ENCODE peak calls at places on chromosomes 13 and 19, in nine cellular contexts. D, A, W, Z, Y, E, U, S and G are unnamed samples.

GRCh38 chr19:45152504-45153338 is 8.1 kb downstream of the NKPD1 start:
- DNase-seq in D (peak), A (peak), W (no peak), Z (peak), Y (no peak), E (no peak), U (peak), S (peak), G (peak)

GRCh38 chr19:49907745-49908446 is 11.2 kb upstream of the IL4I1 start:
- DNase-seq in D (no peak), A (no peak), W (no peak), Z (no peak), Y (no peak), E (no peak), U (no peak), S (no peak), G (no peak)

GRCh38 chr13:33575378-33575777 is 242.6 kb upstream of the RFC3 start:
- DNase-seq in D (no peak), A (no peak), W (no peak), Z (no peak), Y (no peak), E (no peak), U (no peak), S (no peak), G (no peak)

GRCh38 chr13:44211286-44211685 is 162.3 kb upstream of the SERP2 start:
- DNase-seq in D (no peak), A (no peak), W (no peak), Z (no peak), Y (no peak), E (no peak), U (no peak), S (no peak), G (no peak)

GRCh38 chr13:36919833-36920611 is at the start of gene SMAD9:
- DNase-seq in D (peak), A (peak), W (peak), Z (peak), Y (peak), E (peak), U (peak), S (peak), G (peak)

GRCh38 chr13:69903081-69903480 is 204.5 kb upstream of the ATXN8OS start:
- DNase-seq in D (no peak), A (no peak), W (no peak), Z (no peak), Y (no peak), E (no peak), U (no peak), S (no peak), G (no peak)

GRCh38 chr13:92494915-92495314 is 731.7 kb upstream of the GPC6 start:
- DNase-seq in D (no peak), A (no peak), W (no peak), Z (no peak), Y (no peak), E (no peak), U (no peak), S (no peak), G (no peak)

GRCh38 chr13:29569253-29570057 is 26.0 kb downstream of the SLC7A1 start:
- DNase-seq in D (no peak), A (peak), W (no peak), Z (no peak), Y (no peak), E (no peak), U (no peak), S (no peak), G (no peak)

GRCh38 chr19:50371914-50372475 is 4.3 kb upstream of the NR1H2 start:
- DNase-seq in D (no peak), A (no peak), W (no peak), Z (no peak), Y (no peak), E (peak), U (no peak), S (no peak), G (no peak)

GRCh38 chr13:87128006-87128405 is 543.2 kb upstream of the SLITRK5 start:
- DNase-seq in D (no peak), A (no peak), W (no peak), Z (peak), Y (no peak), E (peak), U (no peak), S (no peak), G (no peak)

GRCh38 chr13:48896312-48896711 is 79.4 kb upstream of the FNDC3A start:
- DNase-seq in D (no peak), A (no peak), W (peak), Z (peak), Y (no peak), E (peak), U (no peak), S (no peak), G (no peak)

GRCh38 chr19:2423913-2424685 is 3.3 kb downstream of the TIMM13 start:
- DNase-seq in D (no peak), A (no peak), W (no peak), Z (no peak), Y (no peak), E (no peak), U (peak), S (no peak), G (no peak)

GRCh38 chr19:50820549-50821247 is 2.9 kb downstream of the KLK1 start:
- DNase-seq in D (no peak), A (peak), W (no peak), Z (no peak), Y (no peak), E (peak), U (peak), S (no peak), G (peak)

GRCh38 chr19:54434862-54435174 is 14.2 kb upstream of the LENG8 start:
- DNase-seq in D (no peak), A (no peak), W (no peak), Z (no peak), Y (no peak), E (no peak), U (no peak), S (no peak), G (no peak)

GRCh38 chr19:58558066-58558622 is at the start of gene UBE2M:
- DNase-seq in D (peak), A (peak), W (peak), Z (no peak), Y (no peak), E (peak), U (peak), S (peak), G (no peak)

GRCh38 chr13:114112231-114112825 is 20.1 kb downstream of the RASA3 start:
- DNase-seq in D (no peak), A (no peak), W (no peak), Z (no peak), Y (no peak), E (no peak), U (peak), S (no peak), G (no peak)

GRCh38 chr19:55590109-55590508 is 9.2 kb downstream of the FIZ1 start:
- DNase-seq in D (no peak), A (no peak), W (no peak), Z (no peak), Y (no peak), E (no peak), U (no peak), S (no peak), G (no peak)

GRCh38 chr13:36084131-36084530 is 47.1 kb downstream of the DCLK1 start:
- DNase-seq in D (no peak), A (no peak), W (no peak), Z (no peak), Y (no peak), E (no peak), U (no peak), S (no peak), G (no peak)

GRCh38 chr19:50896591-50897190 is 14.5 kb downstream of the KLK4 start:
- DNase-seq in D (no peak), A (peak), W (peak), Z (peak), Y (no peak), E (peak), U (no peak), S (no peak), G (peak)

GRCh38 chr19:39497850-39498261 is 891 bp upstream of the DLL3 start:
- DNase-seq in D (no peak), A (no peak), W (no peak), Z (peak), Y (peak), E (peak), U (no peak), S (no peak), G (peak)

GRCh38 chr13:113166266-113166665 is 7.8 kb downstream of the PROZ start:
- DNase-seq in D (no peak), A (no peak), W (no peak), Z (no peak), Y (no peak), E (no peak), U (no peak), S (no peak), G (no peak)

GRCh38 chr19:17840019-17840418 is 7.8 kb downstream of the JAK3 start:
- DNase-seq in D (no peak), A (no peak), W (no peak), Z (no peak), Y (no peak), E (no peak), U (no peak), S (no peak), G (no peak)

GRCh38 chr19:18594096-18594823 is 5.7 kb downstream of the REX1BD start:
- DNase-seq in D (peak), A (peak), W (peak), Z (peak), Y (peak), E (peak), U (peak), S (peak), G (peak)

GRCh38 chr19:50330365-50331078 is 1.3 kb upstream of the KCNC3 start:
- DNase-seq in D (peak), A (peak), W (no peak), Z (peak), Y (peak), E (peak), U (peak), S (peak), G (peak)

GRCh38 chr13:51894239-51894638 is 32.5 kb downstream of the CCDC70 start:
- DNase-seq in D (no peak), A (no peak), W (no peak), Z (no peak), Y (no peak), E (no peak), U (no peak), S (no peak), G (no peak)

GRCh38 chr19:49553451-49554271 is 25.9 kb downstream of the RCN3 start:
- DNase-seq in D (no peak), A (peak), W (peak), Z (peak), Y (no peak), E (no peak), U (no peak), S (no peak), G (no peak)

GRCh38 chr19:34120846-34121639 is 51.3 kb upstream of the LSM14A start:
- DNase-seq in D (no peak), A (peak), W (peak), Z (peak), Y (no peak), E (peak), U (no peak), S (no peak), G (peak)

GRCh38 chr19:21483589-21484170 is 21.7 kb upstream of the ZNF429 start:
- DNase-seq in D (peak), A (peak), W (peak), Z (peak), Y (no peak), E (peak), U (peak), S (peak), G (peak)

GRCh38 chr19:45809643-45810159 is 5.4 kb downstream of the RSPH6A start:
- DNase-seq in D (no peak), A (no peak), W (peak), Z (peak), Y (no peak), E (peak), U (no peak), S (no peak), G (no peak)

GRCh38 chr19:43305642-43306041 is 36.3 kb upstream of the PSG9 start:
- DNase-seq in D (no peak), A (no peak), W (no peak), Z (no peak), Y (no peak), E (peak), U (no peak), S (no peak), G (no peak)

GRCh38 chr19:17739121-17739875 is 12.0 kb upstream of the FCHO1 start:
- DNase-seq in D (no peak), A (peak), W (no peak), Z (peak), Y (no peak), E (peak), U (no peak), S (peak), G (peak)

GRCh38 chr19:13847033-13847899 is 29.7 kb upstream of the NANOS3 start:
- DNase-seq in D (peak), A (peak), W (peak), Z (peak), Y (peak), E (peak), U (peak), S (peak), G (peak)

GRCh38 chr13:102240110-102240509 is 161.7 kb downstream of the FGF14 start:
- DNase-seq in D (no peak), A (no peak), W (no peak), Z (no peak), Y (no peak), E (no peak), U (no peak), S (no peak), G (no peak)

GRCh38 chr19:13865243-13865577 is 11.7 kb upstream of the NANOS3 start:
- DNase-seq in D (no peak), A (no peak), W (no peak), Z (no peak), Y (no peak), E (no peak), U (no peak), S (no peak), G (no peak)

GRCh38 chr13:29954082-29955043 is 103.9 kb upstream of the UBL3 start:
- DNase-seq in D (no peak), A (no peak), W (no peak), Z (no peak), Y (no peak), E (peak), U (no peak), S (no peak), G (no peak)

GRCh38 chr13:99724633-99725517 is 223.6 kb downstream of the TM9SF2 start:
- DNase-seq in D (no peak), A (no peak), W (no peak), Z (no peak), Y (no peak), E (no peak), U (no peak), S (no peak), G (no peak)

GRCh38 chr13:51451134-51451466 is 1.7 kb downstream of the INTS6 start:
- DNase-seq in D (no peak), A (no peak), W (no peak), Z (no peak), Y (no peak), E (no peak), U (no peak), S (no peak), G (no peak)

GRCh38 chr19:7914598-7915045 is at the start of gene TGFBR3L:
- DNase-seq in D (no peak), A (no peak), W (no peak), Z (no peak), Y (no peak), E (no peak), U (no peak), S (no peak), G (no peak)

GRCh38 chr13:23453132-23453531 is 19.6 kb upstream of the SACS start:
- DNase-seq in D (no peak), A (no peak), W (no peak), Z (no peak), Y (no peak), E (no peak), U (no peak), S (no peak), G (no peak)

GRCh38 chr13:23460309-23460708 is 26.8 kb upstream of the SACS start:
- DNase-seq in D (no peak), A (no peak), W (no peak), Z (no peak), Y (no peak), E (peak), U (no peak), S (no peak), G (peak)

GRCh38 chr13:23456437-23456836 is 22.9 kb upstream of the SACS start:
- DNase-seq in D (no peak), A (no peak), W (no peak), Z (no peak), Y (no peak), E (no peak), U (no peak), S (no peak), G (no peak)

GRCh38 chr13:23458972-23459371 is 25.5 kb upstream of the SACS start:
- DNase-seq in D (no peak), A (no peak), W (no peak), Z (no peak), Y (no peak), E (no peak), U (no peak), S (no peak), G (no peak)

GRCh38 chr13:23455401-23456185 is 22.1 kb upstream of the SACS start:
- DNase-seq in D (no peak), A (no peak), W (no peak), Z (no peak), Y (no peak), E (no peak), U (no peak), S (no peak), G (no peak)
- TF ChIP-seq CTCF in D (no peak), A (no peak), W (peak), Z (no peak), Y (no peak), E (no peak), U (no peak), S (no peak), G (no peak)

DNA sequence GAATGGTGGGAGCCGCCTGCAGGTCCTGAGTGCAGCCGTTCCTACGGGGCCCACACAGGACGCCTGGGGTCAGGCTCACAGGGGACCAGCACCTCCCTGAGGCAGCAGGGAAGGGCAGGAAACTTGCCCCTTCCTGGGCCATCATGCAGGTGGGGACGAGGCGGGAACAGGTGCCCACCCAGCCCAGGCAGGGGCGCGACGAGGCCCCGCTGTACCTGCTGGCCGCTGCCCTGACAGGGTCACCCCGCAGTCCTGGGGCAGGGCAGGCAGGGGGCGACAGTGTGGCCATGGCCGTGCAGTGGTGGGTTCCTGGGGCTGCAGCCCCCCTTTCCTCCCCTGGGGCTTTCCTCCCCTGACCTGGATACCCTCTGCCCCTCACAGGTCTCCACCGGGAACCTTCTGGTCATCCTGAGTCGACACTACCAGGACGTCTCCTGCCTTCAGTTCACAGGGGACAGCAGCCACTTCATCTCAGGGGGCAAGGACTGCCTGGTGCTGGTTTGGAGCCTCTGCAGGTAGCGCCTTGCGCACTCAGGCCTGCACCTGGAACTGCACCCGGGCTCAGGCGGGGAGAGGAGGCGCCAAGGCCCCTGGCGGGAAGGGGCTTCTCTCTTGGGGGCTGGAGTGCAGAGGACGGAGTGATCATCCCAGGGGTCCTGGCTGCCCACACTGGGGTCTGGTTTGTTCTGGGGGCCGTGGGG is 5.4 kb downstream of the WDR18 start:
- DNase-seq in D (no peak), A (no peak), W (no peak), Z (no peak), Y (no peak), E (no peak), U (no peak), S (no peak), G (no peak)
- TF ChIP-seq CTCF in D (no peak), A (no peak), W (peak), Z (peak), Y (peak), E (no peak), U (no peak), S (peak), G (peak)

GRCh38 chr19:15093001-15093400 is 11.0 kb downstream of the OR1I1 start:
- DNase-seq in D (no peak), A (no peak), W (no peak), Z (no peak), Y (no peak), E (no peak), U (no peak), S (no peak), G (no peak)

GRCh38 chr19:15096223-15096622 is 11.0 kb upstream of the SYDE1 start:
- DNase-seq in D (no peak), A (no peak), W (no peak), Z (no peak), Y (no peak), E (no peak), U (no peak), S (no peak), G (no peak)

GRCh38 chr19:15087182-15087581 is 5.2 kb downstream of the OR1I1 start:
- DNase-seq in D (no peak), A (no peak), W (no peak), Z (no peak), Y (no peak), E (no peak), U (no peak), S (no peak), G (no peak)

DNA sequence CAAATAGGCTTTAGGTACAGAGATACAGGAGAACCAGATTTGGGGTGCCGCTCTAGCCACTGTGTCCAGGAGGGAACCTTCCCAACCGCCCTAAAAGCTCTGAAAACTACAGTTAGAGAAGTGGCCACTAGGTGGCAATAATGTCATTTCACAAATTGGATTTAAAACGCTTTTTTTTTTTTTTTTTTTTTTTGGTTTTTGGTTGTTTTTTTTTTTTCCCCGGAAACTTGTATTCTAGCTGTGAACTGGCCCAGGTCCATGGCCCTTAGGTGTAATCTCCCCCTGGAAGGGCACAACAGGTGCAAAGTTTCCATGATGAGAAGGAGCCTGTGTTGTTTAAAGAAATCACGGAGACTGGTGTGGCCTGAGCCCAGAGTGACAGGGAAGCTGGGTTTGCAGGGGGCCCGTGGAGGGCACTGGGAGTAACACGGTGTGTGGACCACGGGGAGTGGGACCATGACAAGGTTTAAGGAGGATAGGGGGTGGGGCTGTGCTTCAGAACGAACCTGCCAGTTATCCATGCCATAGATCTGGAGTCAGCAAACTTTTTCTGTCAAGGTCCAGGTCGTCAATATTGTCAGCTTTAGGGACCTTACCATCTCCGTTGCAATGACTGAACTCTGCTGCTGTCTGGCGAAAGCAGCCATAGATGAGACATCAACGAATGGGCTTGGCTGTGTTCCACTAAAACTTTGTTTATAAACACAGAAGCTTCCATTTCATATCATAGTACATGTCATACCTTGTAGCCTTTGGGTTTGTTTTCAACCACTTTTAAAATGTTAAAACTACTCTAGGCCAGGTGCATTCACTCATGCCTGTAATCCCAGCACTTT is 10.1 kb downstream of the OR1I1 start:
- DNase-seq in D (no peak), A (peak), W (peak), Z (peak), Y (no peak), E (peak), U (no peak), S (no peak), G (peak)
- TF ChIP-seq CTCF in D (peak), A (peak), W (peak), Z (peak), Y (peak), E (peak), U (peak), S (peak), G (peak)

GRCh38 chr19:32324631-32325215 is 20.7 kb upstream of the ZNF507 start:
- DNase-seq in D (no peak), A (no peak), W (no peak), Z (no peak), Y (no peak), E (no peak), U (no peak), S (no peak), G (no peak)
- TF ChIP-seq CTCF in D (no peak), A (no peak), W (peak), Z (no peak), Y (no peak), E (no peak), U (no peak), S (no peak), G (no peak)

GRCh38 chr13:98141509-98141908 is 1.4 kb upstream of the FARP1 start:
- DNase-seq in D (no peak), A (no peak), W (no peak), Z (no peak), Y (no peak), E (no peak), U (no peak), S (no peak), G (no peak)

GRCh38 chr13:98141938-98142426 is 912 bp upstream of the FARP1 start:
- DNase-seq in D (peak), A (peak), W (no peak), Z (no peak), Y (no peak), E (peak), U (peak), S (peak), G (peak)

GRCh38 chr13:98143157-98143553 is 261 bp downstream of the FARP1 start:
- DNase-seq in D (no peak), A (no peak), W (no peak), Z (no peak), Y (no peak), E (no peak), U (peak), S (peak), G (no peak)

GRCh38 chr13:98143601-98144500 is 957 bp downstream of the FARP1 start:
- DNase-seq in D (peak), A (peak), W (peak), Z (peak), Y (no peak), E (peak), U (peak), S (peak), G (peak)

GRCh38 chr13:98142427-98143156 is at the start of gene FARP1:
- DNase-seq in D (peak), A (peak), W (peak), Z (peak), Y (peak), E (peak), U (peak), S (peak), G (peak)
- TF ChIP-seq CTCF in D (peak), A (peak), W (peak), Z (no peak), Y (peak), E (no peak), U (peak), S (peak), G (peak)